ENCODE peak calls at places on chromosomes 13 and 19, in six cellular contexts. S is GM12891, W is HepG2, M is GM12878, A is K562, K is H1. P is an unnamed sample.
A peak's percentile ranks its signal among the peaks of the same experiment; 100 is the strongest.

GRCh38 chr13:44955421-44955820 is 33.9 kb downstream of the NUFIP1 start:
- DNase-seq in S (no peak), W (no peak), M (no peak), A (no peak), K (no peak), P (no peak)

GRCh38 chr19:5343848-5344247 is 3.2 kb upstream of the PTPRS start:
- DNase-seq in S (no peak), W (peak; percentile 85), M (no peak), A (no peak), K (no peak), P (no peak)

GRCh38 chr13:80924596-80924995 is 583.7 kb upstream of the SPRY2 start:
- DNase-seq in S (no peak), W (no peak), M (no peak), A (no peak), K (no peak), P (no peak)

GRCh38 chr13:25686831-25687495 is 315.2 kb downstream of the ATP8A2 start:
- DNase-seq in S (no peak), W (no peak), M (no peak), A (no peak), K (no peak), P (no peak)

GRCh38 chr13:112144616-112145220 is 77.8 kb downstream of the SOX1 start:
- DNase-seq in S (no peak), W (no peak), M (no peak), A (no peak), K (no peak), P (no peak)

GRCh38 chr19:41376241-41376997 is at the start of gene TMEM91:
- DNase-seq in S (no peak), W (no peak), M (no peak), A (no peak), K (no peak), P (no peak)

GRCh38 chr13:32415019-32415418 is 12.9 kb downstream of the N4BP2L1 start:
- DNase-seq in S (no peak), W (no peak), M (no peak), A (peak; percentile 25), K (no peak), P (no peak)

GRCh38 chr19:45499196-45500180 is 1.2 kb downstream of the PPM1N start:
- DNase-seq in S (no peak), W (no peak), M (no peak), A (peak; percentile 75), K (peak; percentile 97), P (no peak)

GRCh38 chr19:15282311-15282705 is 50.0 kb downstream of the BRD4 start:
- DNase-seq in S (no peak), W (no peak), M (no peak), A (no peak), K (no peak), P (no peak)

DNA sequence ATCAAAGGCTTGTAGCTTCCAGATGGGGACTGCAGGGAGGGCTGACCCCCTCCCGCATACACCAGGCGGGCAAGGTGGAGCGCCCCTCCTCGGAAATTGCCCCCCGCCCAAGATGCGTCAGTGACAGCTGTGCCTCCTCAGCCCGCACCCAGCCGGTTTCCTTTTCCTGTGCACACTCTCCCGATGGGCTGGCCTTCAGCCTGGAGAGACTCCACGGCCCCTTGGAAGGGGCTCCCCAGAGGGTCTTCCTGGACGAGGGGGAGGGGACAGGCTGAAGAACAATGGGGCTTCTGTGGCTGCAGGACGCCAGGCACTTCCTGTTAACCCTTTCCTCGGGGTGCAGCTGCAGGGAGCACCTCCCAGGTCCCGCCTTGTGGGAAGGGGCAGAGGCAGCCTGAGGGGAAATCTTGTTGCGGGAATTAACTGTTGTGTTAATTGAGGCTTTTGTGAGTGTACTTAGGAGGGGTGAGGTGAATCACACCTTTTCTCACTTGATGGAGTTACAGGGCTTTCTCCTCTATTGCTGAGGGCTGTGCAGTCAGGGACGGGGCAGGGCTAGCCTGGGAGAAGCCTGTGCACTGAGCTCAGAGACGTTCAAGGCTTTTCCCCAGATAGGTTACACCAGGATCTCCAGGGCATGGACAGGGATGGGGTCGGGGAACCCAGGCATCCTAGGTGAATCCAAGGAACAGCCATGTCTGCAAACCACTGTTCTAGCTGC is 14.3 kb downstream of the IER2 start:
- DNase-seq in S (no peak), W (peak; percentile 89), M (no peak), A (peak; percentile 53), K (peak; percentile 99), P (no peak)
- TF ChIP-seq POLR2AphosphoS5 in S (no peak), W (peak; percentile 74), M (no peak), A (no peak), K (peak; percentile 75), P (no peak)

DNA sequence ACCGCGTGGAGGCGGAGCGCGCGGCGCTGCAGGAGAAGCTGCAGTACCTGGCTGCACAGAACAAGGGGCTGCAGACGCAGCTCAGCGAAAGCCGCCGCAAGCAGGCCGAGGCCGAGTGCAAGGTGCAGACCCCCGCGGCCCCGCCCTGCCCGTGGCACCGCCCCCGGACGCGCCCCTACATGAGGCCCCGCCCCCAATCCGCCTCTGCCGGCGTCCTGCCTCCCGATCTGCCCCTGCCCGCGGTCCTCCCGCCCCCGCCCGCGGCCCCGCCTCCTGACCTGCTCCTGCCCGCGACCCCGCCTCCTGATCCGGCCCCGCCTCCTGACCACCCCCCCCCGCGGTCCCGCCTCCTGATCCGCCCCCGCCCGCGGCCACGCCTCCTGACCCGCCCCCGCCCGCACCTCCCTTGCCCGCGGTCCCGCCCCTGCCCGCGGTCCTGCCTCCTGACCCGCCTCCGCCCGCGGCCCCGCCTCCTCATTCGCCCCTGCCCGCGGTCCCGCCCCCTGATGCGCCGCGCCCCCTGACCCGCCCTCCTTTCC is 11.7 kb downstream of the PRR36 start:
- DNase-seq in S (peak; percentile 87), W (no peak), M (no peak), A (peak; percentile 99), K (peak; percentile 83), P (peak; percentile 82)
- TF ChIP-seq TAF1 in S (no peak), W (no peak), M (no peak), A (no peak), K (peak; percentile 37), P (no peak)

GRCh38 chr19:49436381-49437017 is 4.8 kb downstream of the SLC17A7 start:
- DNase-seq in S (no peak), W (no peak), M (no peak), A (peak; percentile 89), K (peak; percentile 89), P (no peak)

GRCh38 chr19:49437231-49437630 is 4.1 kb downstream of the SLC17A7 start:
- DNase-seq in S (no peak), W (no peak), M (no peak), A (no peak), K (no peak), P (no peak)

GRCh38 chr19:49433240-49433901 is 8.0 kb downstream of the SLC17A7 start:
- DNase-seq in S (no peak), W (no peak), M (no peak), A (no peak), K (no peak), P (no peak)

GRCh38 chr19:49434907-49435577 is 6.3 kb downstream of the SLC17A7 start:
- DNase-seq in S (no peak), W (no peak), M (no peak), A (peak; percentile 80), K (no peak), P (no peak)

GRCh38 chr19:49435670-49436069 is 5.7 kb downstream of the SLC17A7 start:
- DNase-seq in S (no peak), W (no peak), M (no peak), A (no peak), K (no peak), P (no peak)
- TF ChIP-seq POLR2A in S (no peak), W (no peak), M (no peak), A (no peak), K (no peak), P (no peak)

GRCh38 chr19:38958301-38958700 is 17.2 kb downstream of the FBXO17 start:
- DNase-seq in S (no peak), W (no peak), M (no peak), A (no peak), K (no peak), P (no peak)
- TF ChIP-seq POLR2AphosphoS5 in S (no peak), W (no peak), M (no peak), A (no peak), K (no peak), P (no peak)